ENCODE peak calls at places on chromosomes 13 and 19, in nine cellular contexts. J is naive thymus-derived CD4-positive, alpha-beta T cell; T is stimulated activated CD4-positive, alpha-beta T cell treated with anti-CD3 and anti-CD28 coated beads, Interleukin-4, amount 100 ng/mL, for 24 hours; O is body of pancreas; N is MCF 10A; E is H54; G is heart left ventricle; I is SK-N-DZ; C is GM19239. L is an unnamed sample.

GRCh38 chr19:38158730-38159129 is 65.3 kb downstream of the DPF1 start:
- DNase-seq in O (no peak), N (no peak), I (no peak), C (no peak), T (no peak), G (no peak), E (no peak), J (no peak), L (no peak)

GRCh38 chr13:90591260-90591926 is 756.1 kb upstream of the MIR17HG start:
- DNase-seq in I (no peak), O (no peak), C (no peak), J (no peak), G (no peak), N (no peak), E (no peak), T (no peak), L (no peak)

GRCh38 chr19:35790981-35791813 is 15.8 kb downstream of the ARHGAP33 start:
- DNase-seq in T (no peak), I (peak), J (no peak), C (no peak), G (no peak), O (peak), E (no peak), N (no peak), L (no peak)

GRCh38 chr13:113408562-113408961 is 44.6 kb upstream of the GRTP1 start:
- DNase-seq in G (no peak), J (no peak), E (no peak), I (no peak), O (no peak), C (no peak), N (no peak), T (no peak), L (no peak)

GRCh38 chr19:49687566-49688316 is 1.7 kb upstream of the ADM5 start:
- DNase-seq in N (no peak), E (no peak), C (no peak), O (no peak), I (no peak), G (no peak), J (no peak), T (no peak), L (no peak)

GRCh38 chr19:43438291-43439162 is 23.8 kb downstream of the TEX101 start:
- DNase-seq in G (peak), E (peak), I (no peak), O (peak), J (no peak), N (peak), T (no peak), C (no peak), L (peak)

GRCh38 chr13:41564046-41564445 is 106.7 kb downstream of the RGCC start:
- DNase-seq in C (no peak), E (no peak), J (no peak), N (no peak), O (no peak), G (no peak), I (no peak), T (no peak), L (no peak)

GRCh38 chr13:21033866-21034601 is 27.4 kb downstream of the LATS2 start:
- DNase-seq in I (no peak), T (no peak), C (no peak), J (no peak), E (peak), O (peak), G (no peak), N (peak), L (no peak)

GRCh38 chr19:49581007-49581508 is at the start of gene PRRG2:
- DNase-seq in J (no peak), T (no peak), O (peak), N (peak), C (no peak), G (no peak), E (no peak), I (no peak), L (peak)

GRCh38 chr13:110683203-110683883 is 22.6 kb downstream of the CARS2 start:
- DNase-seq in E (no peak), N (peak), J (no peak), I (no peak), O (peak), T (no peak), G (no peak), C (no peak), L (peak)

GRCh38 chr19:12777217-12778019 is 2.1 kb upstream of the HOOK2 start:
- DNase-seq in J (peak), I (peak), O (peak), N (peak), T (peak), E (peak), G (peak), C (peak), L (peak)

GRCh38 chr19:40090256-40091204 is at the start of gene ZNF780A:
- DNase-seq in O (peak), N (peak), T (peak), J (peak), G (peak), C (peak), E (peak), I (peak), L (peak)

GRCh38 chr13:75135325-75135825 is 346.6 kb downstream of the TBC1D4 start:
- DNase-seq in G (no peak), O (no peak), I (no peak), C (no peak), E (peak), T (no peak), J (no peak), N (peak), L (no peak)

GRCh38 chr13:109366521-109366920 is 419.9 kb downstream of the IRS2 start:
- DNase-seq in T (no peak), J (no peak), N (no peak), O (no peak), E (no peak), G (no peak), C (no peak), I (no peak), L (no peak)

GRCh38 chr19:41325947-41326706 is 16.2 kb downstream of the CCDC97 start:
- DNase-seq in C (peak), G (peak), J (no peak), O (no peak), T (no peak), E (no peak), N (no peak), I (no peak), L (no peak)

GRCh38 chr13:47067296-47067695 is 170.4 kb upstream of the HTR2A start:
- DNase-seq in I (no peak), T (no peak), E (no peak), N (no peak), J (no peak), O (no peak), C (no peak), G (no peak), L (no peak)

GRCh38 chr19:31232220-31232619 is 117.0 kb downstream of the TSHZ3 start:
- DNase-seq in E (no peak), O (no peak), T (no peak), I (no peak), N (no peak), C (no peak), G (no peak), J (no peak), L (no peak)

GRCh38 chr19:28128341-28128740 is 1084.6 kb downstream of the UQCRFS1 start:
- DNase-seq in O (no peak), I (no peak), E (no peak), J (no peak), G (no peak), N (no peak), C (no peak), T (no peak), L (no peak)

GRCh38 chr13:97142452-97142851 is 79.7 kb upstream of the MBNL2 start:
- DNase-seq in J (no peak), C (no peak), O (peak), T (no peak), N (no peak), E (peak), G (no peak), I (no peak), L (peak)

GRCh38 chr13:36628986-36629385 is 44.8 kb upstream of the SERTM1 start:
- DNase-seq in T (no peak), E (no peak), G (no peak), O (no peak), C (no peak), J (no peak), N (no peak), I (no peak), L (no peak)

GRCh38 chr19:50980203-50980602 is 3.5 kb downstream of the KLK7 start:
- DNase-seq in O (no peak), N (no peak), C (no peak), E (no peak), T (no peak), I (no peak), G (no peak), J (no peak), L (no peak)

GRCh38 chr13:20305587-20305986 is 73.5 kb upstream of the GJB6 start:
- DNase-seq in E (no peak), N (no peak), G (no peak), O (no peak), I (no peak), T (no peak), C (no peak), J (no peak), L (no peak)